ENCODE peak calls at places on chromosomes 16 and 17, in seven cellular contexts. One of them, this sample, is unnamed.

GRCh38 chr17:30519707-30520106 is 42.5 kb downstream of the GOSR1 start:
- DNase-seq in GM23248: peak; percentile 95
- DNase-seq in CD8-positive, alpha-beta T cell: no peak
- DNase-seq in foreskin keratinocyte: peak; percentile 36
- DNase-seq in GM12878: no peak
- DNase-seq in upper lobe of right lung: no peak
- DNase-seq in mesendoderm: peak; percentile 8
- DNase-seq in this sample: no peak

GRCh38 chr17:80743181-80743771 is 198.6 kb downstream of the RPTOR start:
- DNase-seq in GM23248: peak; percentile 64
- DNase-seq in CD8-positive, alpha-beta T cell: peak; percentile 45
- DNase-seq in foreskin keratinocyte: no peak
- DNase-seq in GM12878: no peak
- DNase-seq in upper lobe of right lung: no peak
- DNase-seq in mesendoderm: no peak
- DNase-seq in this sample: no peak

GRCh38 chr16:67423634-67424575 is 7.0 kb upstream of the HSD11B2 start:
- DNase-seq in GM23248: no peak
- DNase-seq in CD8-positive, alpha-beta T cell: no peak
- DNase-seq in foreskin keratinocyte: no peak
- DNase-seq in GM12878: no peak
- DNase-seq in upper lobe of right lung: no peak
- DNase-seq in mesendoderm: no peak
- DNase-seq in this sample: peak; percentile 95

GRCh38 chr17:16439303-16439791 is 24.0 kb downstream of the TRPV2 start:
- DNase-seq in GM23248: peak; percentile 48
- DNase-seq in CD8-positive, alpha-beta T cell: peak; percentile 13
- DNase-seq in foreskin keratinocyte: no peak
- DNase-seq in GM12878: no peak
- DNase-seq in upper lobe of right lung: no peak
- DNase-seq in mesendoderm: no peak
- DNase-seq in this sample: no peak

GRCh38 chr17:63137163-63137562 is 171.1 kb downstream of the TANC2 start:
- DNase-seq in GM23248: no peak
- DNase-seq in CD8-positive, alpha-beta T cell: no peak
- DNase-seq in foreskin keratinocyte: no peak
- DNase-seq in GM12878: no peak
- DNase-seq in upper lobe of right lung: no peak
- DNase-seq in mesendoderm: no peak
- DNase-seq in this sample: no peak

GRCh38 chr16:13171313-13171712 is 269.9 kb downstream of the SHISA9 start:
- DNase-seq in GM23248: no peak
- DNase-seq in CD8-positive, alpha-beta T cell: no peak
- DNase-seq in foreskin keratinocyte: no peak
- DNase-seq in GM12878: no peak
- DNase-seq in upper lobe of right lung: no peak
- DNase-seq in mesendoderm: peak; percentile 57
- DNase-seq in this sample: no peak

GRCh38 chr17:39165178-39165843 is 650 bp downstream of the ARL5C start:
- DNase-seq in GM23248: peak; percentile 18
- DNase-seq in CD8-positive, alpha-beta T cell: no peak
- DNase-seq in foreskin keratinocyte: no peak
- DNase-seq in GM12878: no peak
- DNase-seq in upper lobe of right lung: no peak
- DNase-seq in mesendoderm: no peak
- DNase-seq in this sample: no peak

GRCh38 chr16:28981517-28981916 is 3.3 kb upstream of the LAT start:
- DNase-seq in GM23248: peak; percentile 11
- DNase-seq in CD8-positive, alpha-beta T cell: no peak
- DNase-seq in foreskin keratinocyte: no peak
- DNase-seq in GM12878: no peak
- DNase-seq in upper lobe of right lung: no peak
- DNase-seq in mesendoderm: peak; percentile 63
- DNase-seq in this sample: no peak

GRCh38 chr16:12228607-12229499 is 252.3 kb downstream of the SNX29 start:
- DNase-seq in GM23248: peak; percentile 50
- DNase-seq in CD8-positive, alpha-beta T cell: no peak
- DNase-seq in foreskin keratinocyte: peak; percentile 14
- DNase-seq in GM12878: no peak
- DNase-seq in upper lobe of right lung: no peak
- DNase-seq in mesendoderm: peak; percentile 91
- DNase-seq in this sample: peak; percentile 100

GRCh38 chr16:84843149-84844048 is 23.6 kb downstream of the CRISPLD2 start:
- DNase-seq in GM23248: no peak
- DNase-seq in CD8-positive, alpha-beta T cell: no peak
- DNase-seq in foreskin keratinocyte: no peak
- DNase-seq in GM12878: no peak
- DNase-seq in upper lobe of right lung: no peak
- DNase-seq in mesendoderm: no peak
- DNase-seq in this sample: no peak

GRCh38 chr17:42791948-42792347 is 6.6 kb downstream of the COA3 start:
- DNase-seq in GM23248: no peak
- DNase-seq in CD8-positive, alpha-beta T cell: no peak
- DNase-seq in foreskin keratinocyte: no peak
- DNase-seq in GM12878: no peak
- DNase-seq in upper lobe of right lung: no peak
- DNase-seq in mesendoderm: no peak
- DNase-seq in this sample: no peak

GRCh38 chr17:28563475-28563874 is 7.8 kb downstream of the PIGS start:
- DNase-seq in GM23248: peak; percentile 13
- DNase-seq in CD8-positive, alpha-beta T cell: no peak
- DNase-seq in foreskin keratinocyte: no peak
- DNase-seq in GM12878: no peak
- DNase-seq in upper lobe of right lung: no peak
- DNase-seq in mesendoderm: peak; percentile 65
- DNase-seq in this sample: peak; percentile 79

GRCh38 chr17:64448665-64449512 is at the start of gene MILR1:
- DNase-seq in GM23248: peak; percentile 93
- DNase-seq in CD8-positive, alpha-beta T cell: no peak
- DNase-seq in foreskin keratinocyte: peak; percentile 30
- DNase-seq in GM12878: peak; percentile 77
- DNase-seq in upper lobe of right lung: no peak
- DNase-seq in mesendoderm: no peak
- DNase-seq in this sample: no peak

DNA sequence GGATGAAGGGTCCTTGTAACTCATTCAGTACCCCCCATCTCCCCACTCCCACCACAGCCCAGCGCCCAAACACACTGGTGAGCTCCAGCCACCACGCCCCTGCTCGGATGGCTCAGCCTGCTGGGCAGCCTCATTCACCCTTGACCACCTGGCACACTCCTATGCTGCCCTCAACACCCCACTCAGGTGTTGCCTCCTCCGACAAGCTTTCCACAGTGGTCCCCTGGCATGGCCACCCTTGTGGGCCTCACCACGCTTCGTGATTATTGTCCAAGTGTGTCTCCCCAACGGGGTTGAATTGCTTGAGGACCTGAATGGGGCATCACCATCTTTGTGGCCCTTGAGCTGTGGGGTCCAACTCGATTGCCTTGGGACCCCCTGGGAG is 12.0 kb upstream of the DOC2B start:
- DNase-seq in GM23248: no peak
- DNase-seq in CD8-positive, alpha-beta T cell: no peak
- DNase-seq in foreskin keratinocyte: no peak
- DNase-seq in GM12878: no peak
- DNase-seq in upper lobe of right lung: no peak
- DNase-seq in mesendoderm: no peak
- DNase-seq in this sample: no peak
- H3K27ac ChIP-seq in GM23248: no peak overlapping the region
- H3K27ac ChIP-seq in CD8-positive, alpha-beta T cell: no peak overlapping the region
- H3K27ac ChIP-seq in foreskin keratinocyte: no peak overlapping the region
- H3K27ac ChIP-seq in GM12878: no peak overlapping the region
- H3K27ac ChIP-seq in upper lobe of right lung: no peak overlapping the region
- H3K27ac ChIP-seq in mesendoderm: no peak overlapping the region
- H3K27ac ChIP-seq in this sample: no peak overlapping the region

GRCh38 chr16:72199938-72200337 is 28.0 kb upstream of the PMFBP1 start:
- DNase-seq in GM23248: no peak
- DNase-seq in CD8-positive, alpha-beta T cell: no peak
- DNase-seq in foreskin keratinocyte: no peak
- DNase-seq in GM12878: no peak
- DNase-seq in upper lobe of right lung: no peak
- DNase-seq in mesendoderm: no peak
- DNase-seq in this sample: no peak

GRCh38 chr16:72203401-72203800 is 31.4 kb upstream of the PMFBP1 start:
- DNase-seq in GM23248: peak; percentile 55
- DNase-seq in CD8-positive, alpha-beta T cell: no peak
- DNase-seq in foreskin keratinocyte: peak; percentile 23
- DNase-seq in GM12878: peak; percentile 49
- DNase-seq in upper lobe of right lung: no peak
- DNase-seq in mesendoderm: no peak
- DNase-seq in this sample: no peak

GRCh38 chr16:72198641-72199250 is 26.8 kb upstream of the PMFBP1 start:
- DNase-seq in GM23248: no peak
- DNase-seq in CD8-positive, alpha-beta T cell: no peak
- DNase-seq in foreskin keratinocyte: no peak
- DNase-seq in GM12878: no peak
- DNase-seq in upper lobe of right lung: no peak
- DNase-seq in mesendoderm: no peak
- DNase-seq in this sample: no peak

GRCh38 chr16:72202014-72202413 is 30.1 kb upstream of the PMFBP1 start:
- DNase-seq in GM23248: peak; percentile 34
- DNase-seq in CD8-positive, alpha-beta T cell: no peak
- DNase-seq in foreskin keratinocyte: peak; percentile 91
- DNase-seq in GM12878: no peak
- DNase-seq in upper lobe of right lung: no peak
- DNase-seq in mesendoderm: no peak
- DNase-seq in this sample: no peak

GRCh38 chr16:72201387-72201786 is 29.4 kb upstream of the PMFBP1 start:
- DNase-seq in GM23248: no peak
- DNase-seq in CD8-positive, alpha-beta T cell: no peak
- DNase-seq in foreskin keratinocyte: no peak
- DNase-seq in GM12878: no peak
- DNase-seq in upper lobe of right lung: no peak
- DNase-seq in mesendoderm: no peak
- DNase-seq in this sample: no peak
- H3K27ac ChIP-seq in GM23248: no peak overlapping the region
- H3K27ac ChIP-seq in CD8-positive, alpha-beta T cell: no peak overlapping the region
- H3K27ac ChIP-seq in foreskin keratinocyte: no peak overlapping the region
- H3K27ac ChIP-seq in GM12878: no peak overlapping the region
- H3K27ac ChIP-seq in upper lobe of right lung: no peak overlapping the region
- H3K27ac ChIP-seq in mesendoderm: no peak overlapping the region
- H3K27ac ChIP-seq in this sample: no peak overlapping the region

GRCh38 chr16:88645455-88645854 is 5.4 kb downstream of the CYBA start:
- DNase-seq in GM23248: no peak
- DNase-seq in CD8-positive, alpha-beta T cell: no peak
- DNase-seq in foreskin keratinocyte: no peak
- DNase-seq in GM12878: no peak
- DNase-seq in upper lobe of right lung: no peak
- DNase-seq in mesendoderm: no peak
- DNase-seq in this sample: no peak
- H3K27ac ChIP-seq in GM23248: no peak overlapping the region
- H3K27ac ChIP-seq in CD8-positive, alpha-beta T cell: no peak overlapping the region
- H3K27ac ChIP-seq in foreskin keratinocyte: no peak overlapping the region
- H3K27ac ChIP-seq in GM12878: no peak overlapping the region
- H3K27ac ChIP-seq in upper lobe of right lung: no peak overlapping the region
- H3K27ac ChIP-seq in mesendoderm: no peak overlapping the region
- H3K27ac ChIP-seq in this sample: no peak overlapping the region

DNA sequence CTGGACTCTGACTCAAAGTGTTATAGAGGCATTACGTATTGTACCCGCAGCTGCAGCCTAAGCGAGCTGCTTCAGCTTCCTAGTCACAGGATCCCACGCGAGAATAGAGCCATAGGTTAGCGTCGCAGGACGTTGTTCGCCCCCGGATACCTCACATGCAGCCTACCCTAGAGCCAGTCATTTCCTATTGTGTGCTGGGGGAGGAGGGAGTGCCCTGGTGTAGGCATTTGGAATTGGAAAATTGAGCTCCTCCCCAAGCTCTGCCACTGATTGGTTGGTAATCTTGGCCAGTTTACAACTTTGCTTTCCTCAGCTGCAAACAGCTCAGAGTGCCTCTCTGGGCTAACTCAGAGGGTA is 530 bp downstream of the NAA60 start:
- DNase-seq in GM23248: peak; percentile 88
- DNase-seq in CD8-positive, alpha-beta T cell: no peak
- DNase-seq in foreskin keratinocyte: no peak
- DNase-seq in GM12878: no peak
- DNase-seq in upper lobe of right lung: no peak
- DNase-seq in mesendoderm: peak; percentile 76
- DNase-seq in this sample: peak; percentile 68
- H3K27ac ChIP-seq in GM23248: peak overlapping the region; percentile 93
- H3K27ac ChIP-seq in CD8-positive, alpha-beta T cell: peak overlapping the region; percentile 61
- H3K27ac ChIP-seq in foreskin keratinocyte: peak overlapping the region; percentile 44
- H3K27ac ChIP-seq in GM12878: peak overlapping the region; percentile 75
- H3K27ac ChIP-seq in upper lobe of right lung: peak overlapping the region; percentile 85
- H3K27ac ChIP-seq in mesendoderm: no peak overlapping the region
- H3K27ac ChIP-seq in this sample: no peak overlapping the region

DNA sequence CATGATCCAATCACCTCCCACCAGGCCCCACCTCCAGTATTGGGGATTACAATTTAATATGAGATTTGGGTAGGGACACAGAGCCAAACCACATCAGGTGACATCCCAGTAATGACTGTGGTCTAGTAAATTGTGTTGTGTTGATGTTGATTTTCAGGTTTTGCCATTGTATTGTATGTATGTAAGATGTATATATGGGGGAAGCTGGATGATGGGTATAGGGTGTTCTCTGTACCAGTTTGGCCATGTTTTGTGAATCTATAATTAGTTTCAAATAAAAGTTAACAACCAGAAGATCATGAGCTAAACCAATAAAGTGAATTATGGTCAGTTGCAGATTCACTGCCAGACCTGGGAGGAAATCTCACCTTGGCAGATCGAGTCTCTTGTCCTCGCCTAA is 283.7 kb downstream of the WWOX start:
- DNase-seq in GM23248: no peak
- DNase-seq in CD8-positive, alpha-beta T cell: no peak
- DNase-seq in foreskin keratinocyte: no peak
- DNase-seq in GM12878: no peak
- DNase-seq in upper lobe of right lung: no peak
- DNase-seq in mesendoderm: no peak
- DNase-seq in this sample: no peak
- H3K27ac ChIP-seq in GM23248: no peak overlapping the region
- H3K27ac ChIP-seq in CD8-positive, alpha-beta T cell: no peak overlapping the region
- H3K27ac ChIP-seq in foreskin keratinocyte: no peak overlapping the region
- H3K27ac ChIP-seq in GM12878: no peak overlapping the region
- H3K27ac ChIP-seq in upper lobe of right lung: no peak overlapping the region
- H3K27ac ChIP-seq in mesendoderm: no peak overlapping the region
- H3K27ac ChIP-seq in this sample: no peak overlapping the region

DNA sequence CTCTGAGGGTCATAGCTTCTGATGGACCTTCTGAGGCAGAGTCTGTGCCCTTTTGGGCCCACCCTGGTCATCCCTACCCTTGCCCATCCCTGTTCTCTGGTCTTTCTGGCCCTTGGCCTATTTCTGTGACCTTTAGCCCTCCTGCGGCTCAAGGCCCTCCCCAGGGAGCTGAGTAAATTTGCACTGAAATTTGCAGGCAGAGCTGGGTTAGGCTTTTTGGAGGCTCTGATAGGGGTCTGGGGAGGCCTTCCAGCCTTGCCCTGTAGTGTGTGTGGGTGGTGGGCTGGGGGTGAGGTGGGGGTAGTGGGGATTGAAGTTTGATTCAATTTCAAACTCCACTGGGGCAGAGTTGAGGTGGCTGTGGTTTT is 17.8 kb downstream of the RARA start:
- DNase-seq in GM23248: no peak
- DNase-seq in CD8-positive, alpha-beta T cell: no peak
- DNase-seq in foreskin keratinocyte: no peak
- DNase-seq in GM12878: no peak
- DNase-seq in upper lobe of right lung: no peak
- DNase-seq in mesendoderm: no peak
- DNase-seq in this sample: no peak
- H3K27ac ChIP-seq in GM23248: no peak overlapping the region
- H3K27ac ChIP-seq in CD8-positive, alpha-beta T cell: peak overlapping the region; percentile 80
- H3K27ac ChIP-seq in foreskin keratinocyte: no peak overlapping the region
- H3K27ac ChIP-seq in GM12878: peak overlapping the region; percentile 96
- H3K27ac ChIP-seq in upper lobe of right lung: peak overlapping the region; percentile 71
- H3K27ac ChIP-seq in mesendoderm: no peak overlapping the region
- H3K27ac ChIP-seq in this sample: no peak overlapping the region

GRCh38 chr16:3650631-3651265 is 3.7 kb upstream of the DNASE1 start:
- DNase-seq in GM23248: no peak
- DNase-seq in CD8-positive, alpha-beta T cell: no peak
- DNase-seq in foreskin keratinocyte: no peak
- DNase-seq in GM12878: no peak
- DNase-seq in upper lobe of right lung: peak; percentile 30
- DNase-seq in mesendoderm: no peak
- DNase-seq in this sample: no peak
- H3K27ac ChIP-seq in GM23248: no peak overlapping the region
- H3K27ac ChIP-seq in CD8-positive, alpha-beta T cell: no peak overlapping the region
- H3K27ac ChIP-seq in foreskin keratinocyte: no peak overlapping the region
- H3K27ac ChIP-seq in GM12878: no peak overlapping the region
- H3K27ac ChIP-seq in upper lobe of right lung: no peak overlapping the region
- H3K27ac ChIP-seq in mesendoderm: no peak overlapping the region
- H3K27ac ChIP-seq in this sample: no peak overlapping the region

This sample was measured in trophoblast cell.